ENCODE peak calls at places on chromosomes 2 and 18, in six cellular contexts. Y, F, D, Q, R and N are unnamed samples.
A peak's percentile ranks its signal among the peaks of the same experiment; 100 is the strongest.

GRCh38 chr2:1633092-1633721 is 111.1 kb downstream of the PXDN start:
- DNase-seq in Y (no peak), F (no peak), D (no peak), Q (no peak), R (no peak), N (no peak)

GRCh38 chr2:173171924-173172643 is 96.4 kb downstream of the MAP3K20 start:
- DNase-seq in Y (no peak), F (peak; percentile 23), D (no peak), Q (peak; percentile 55), R (no peak), N (no peak)

GRCh38 chr2:239303711-239304532 is 96.9 kb downstream of the HDAC4 start:
- DNase-seq in Y (no peak), F (no peak), D (peak; percentile 52), Q (no peak), R (no peak), N (no peak)

GRCh38 chr18:24528857-24529256 is 68.4 kb downstream of the HRH4 start:
- DNase-seq in Y (no peak), F (no peak), D (no peak), Q (no peak), R (no peak), N (no peak)

GRCh38 chr2:63874204-63875134 is 32.8 kb downstream of the UGP2 start:
- DNase-seq in Y (no peak), F (no peak), D (no peak), Q (no peak), R (no peak), N (no peak)

GRCh38 chr2:19256239-19256638 is 102.2 kb downstream of the OSR1 start:
- DNase-seq in Y (peak; percentile 45), F (peak; percentile 86), D (no peak), Q (peak; percentile 91), R (peak; percentile 93), N (peak; percentile 38)

GRCh38 chr2:237943395-237944094 is 23.3 kb upstream of the UBE2F start:
- DNase-seq in Y (no peak), F (no peak), D (no peak), Q (no peak), R (no peak), N (no peak)

GRCh38 chr2:1651131-1652066 is 92.9 kb downstream of the PXDN start:
- DNase-seq in Y (no peak), F (no peak), D (no peak), Q (peak; percentile 34), R (peak; percentile 45), N (no peak)

GRCh38 chr18:57982372-57983021 is 61.5 kb upstream of the NEDD4L start:
- DNase-seq in Y (no peak), F (no peak), D (no peak), Q (no peak), R (no peak), N (no peak)

GRCh38 chr2:48519608-48520007 is 10.3 kb upstream of the STON1 start:
- DNase-seq in Y (no peak), F (no peak), D (no peak), Q (no peak), R (no peak), N (no peak)